ENCODE peak calls at places on chromosomes 2 and 18, in seven cellular contexts. V, P, Q, M, R, F and B are unnamed samples. For H3K36me3, the result is how much of the 10 kb centered on the place peaks cover.

GRCh38 chr2:157182834-157183396 is 74.6 kb upstream of the GALNT5 start:
- DNase-seq in P (no peak), M (no peak), V (no peak), F (peak), Q (peak), R (no peak), B (no peak)

GRCh38 chr2:64259301-64259700 is 115.1 kb upstream of the PELI1 start:
- DNase-seq in M (no peak), F (no peak), V (no peak), P (no peak), R (no peak), Q (peak), B (no peak)

GRCh38 chr18:54323970-54324369 is 33.7 kb downstream of the STARD6 start:
- DNase-seq in M (no peak), R (no peak), F (no peak), Q (no peak), V (no peak), P (no peak), B (no peak)

GRCh38 chr2:240293126-240293864 is 142.2 kb upstream of the GPC1 start:
- DNase-seq in M (no peak), R (no peak), Q (peak), P (peak), V (no peak), F (no peak), B (no peak)

GRCh38 chr18:37548679-37549289 is 16.8 kb downstream of the CELF4 start:
- DNase-seq in V (no peak), R (no peak), P (no peak), F (no peak), M (no peak), Q (no peak), B (no peak)

GRCh38 chr18:56709463-56709862 is 58.3 kb downstream of the WDR7 start:
- DNase-seq in R (peak), P (no peak), F (peak), M (peak), Q (peak), V (no peak), B (no peak)

GRCh38 chr2:75560768-75561565 is at the start of gene EVA1A:
- DNase-seq in R (peak), M (peak), V (no peak), F (peak), Q (peak), P (peak), B (peak)

GRCh38 chr2:174051741-174052638 is 86.8 kb upstream of the SP3 start:
- DNase-seq in V (no peak), R (peak), P (no peak), Q (peak), M (peak), F (peak), B (no peak)

GRCh38 chr18:13222371-13223281 is 4.1 kb downstream of the LDLRAD4 start:
- DNase-seq in R (peak), V (peak), Q (peak), F (peak), P (no peak), M (no peak), B (no peak)

GRCh38 chr2:42281682-42282081 is 79.3 kb downstream of the COX7A2L start:
- DNase-seq in V (no peak), P (no peak), M (no peak), F (no peak), R (no peak), Q (no peak), B (no peak)

GRCh38 chr2:39419282-39420223 is 17.5 kb downstream of the MAP4K3 start:
- DNase-seq in P (no peak), R (no peak), Q (peak), V (no peak), M (no peak), F (peak), B (no peak)
- H3K4me3 ChIP-seq in P (no peak), R (no peak), Q (no peak), V (peak), M (no peak), F (peak), B (no peak)

DNA sequence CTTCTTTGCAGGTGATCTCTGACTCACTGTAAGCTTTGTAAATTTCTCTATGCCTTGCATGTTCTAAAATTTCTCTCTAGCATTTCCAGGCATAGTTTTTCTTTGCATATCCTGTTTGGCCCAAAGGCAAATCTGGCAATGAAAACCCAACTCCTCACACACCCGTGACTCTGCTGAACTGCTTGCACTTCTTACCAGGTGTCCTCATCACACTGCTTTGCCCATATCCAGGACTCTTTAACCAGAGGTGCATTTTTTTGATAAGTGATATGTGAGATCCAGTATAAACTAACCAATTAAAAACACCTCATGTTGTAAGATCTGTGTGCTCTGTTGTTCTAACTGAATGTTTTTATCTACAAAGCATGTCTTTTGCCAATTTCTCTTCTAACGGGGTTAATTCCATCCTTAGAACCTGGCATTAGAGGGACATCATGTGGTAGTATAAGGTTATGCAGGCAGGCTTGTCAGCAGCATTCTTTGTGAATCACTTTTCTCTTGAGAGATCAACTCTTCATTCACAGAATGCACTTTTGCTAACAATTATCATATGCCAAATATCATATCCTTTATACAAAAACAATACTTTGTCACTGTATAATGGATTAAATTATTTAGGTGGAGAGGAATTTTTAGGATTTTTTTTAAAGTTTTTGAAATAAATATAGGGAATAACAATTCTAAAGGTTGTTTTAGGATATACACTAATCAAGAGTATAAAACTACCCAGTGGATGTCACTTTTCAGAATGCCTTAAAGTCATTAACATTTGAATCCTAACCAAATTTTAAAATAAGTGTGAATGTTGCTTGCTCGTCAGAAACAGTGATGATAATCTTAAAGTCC is 20.8 kb upstream of the TMX3 start:
- DNase-seq in F (peak), P (no peak), V (no peak), R (peak), M (peak), Q (peak), B (no peak)
- TF ChIP-seq CTCF in F (peak), P (peak), V (peak), R (peak), M (peak), Q (peak), B (peak)

DNA sequence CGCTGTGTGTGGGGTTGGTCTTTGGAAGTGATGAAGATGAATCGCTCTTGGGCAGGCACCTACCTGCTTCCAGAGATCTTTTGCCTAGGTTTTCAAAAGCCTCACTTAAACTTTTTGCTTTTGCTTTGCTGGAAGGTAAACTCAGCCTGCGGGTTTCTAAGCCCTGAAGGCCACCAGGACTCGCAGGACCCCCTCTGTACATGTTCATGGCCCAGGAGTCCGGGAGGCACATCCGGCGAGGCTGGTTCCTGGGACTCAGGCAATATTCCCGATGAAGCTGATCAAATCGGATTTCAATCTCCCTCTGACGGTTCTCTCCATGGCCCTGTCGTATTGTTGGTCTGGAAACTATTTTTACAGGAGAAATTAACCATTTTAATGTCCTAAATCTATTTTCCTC is 13.2 kb downstream of the HJURP start:
- DNase-seq in F (no peak), R (no peak), M (no peak), Q (no peak), V (no peak), P (no peak), B (no peak)
- H3K36me3 ChIP-seq in F (under half), R (under half), M (half or more), Q (under half), V (under half), P (under half), B (half or more)

DNA sequence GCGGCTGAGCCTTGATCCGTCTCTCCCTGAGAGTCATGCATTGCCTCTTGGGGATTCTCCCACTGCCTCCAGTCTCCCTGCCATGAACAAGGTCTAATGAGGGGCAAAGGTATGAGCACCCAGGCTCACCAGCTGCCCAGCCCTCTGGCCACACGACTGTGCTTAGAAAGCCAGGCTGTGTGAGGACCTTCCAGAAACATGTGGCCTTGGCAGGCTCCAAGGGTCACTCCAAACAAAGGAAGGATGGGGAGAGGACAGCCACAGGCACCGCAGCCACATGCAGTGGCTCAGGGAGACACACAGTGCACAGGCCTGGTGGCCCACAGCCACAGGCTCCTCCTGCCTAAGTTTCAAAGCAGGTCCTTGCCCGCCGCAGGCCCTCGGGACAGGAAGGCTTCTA is 35.8 kb downstream of the TGFA start:
- DNase-seq in R (no peak), P (no peak), Q (no peak), M (no peak), F (no peak), V (no peak), B (no peak)
- H3K4me3 ChIP-seq in R (no peak), P (no peak), Q (no peak), M (no peak), F (no peak), V (no peak), B (no peak)

GRCh38 chr2:217497850-217498377 is 504.9 kb downstream of the TNS1 start:
- DNase-seq in P (no peak), V (no peak), F (no peak), R (no peak), M (no peak), Q (no peak), B (no peak)

GRCh38 chr2:217505303-217505702 is 497.5 kb downstream of the TNS1 start:
- DNase-seq in R (no peak), Q (no peak), P (no peak), F (no peak), M (no peak), V (no peak), B (no peak)

DNA sequence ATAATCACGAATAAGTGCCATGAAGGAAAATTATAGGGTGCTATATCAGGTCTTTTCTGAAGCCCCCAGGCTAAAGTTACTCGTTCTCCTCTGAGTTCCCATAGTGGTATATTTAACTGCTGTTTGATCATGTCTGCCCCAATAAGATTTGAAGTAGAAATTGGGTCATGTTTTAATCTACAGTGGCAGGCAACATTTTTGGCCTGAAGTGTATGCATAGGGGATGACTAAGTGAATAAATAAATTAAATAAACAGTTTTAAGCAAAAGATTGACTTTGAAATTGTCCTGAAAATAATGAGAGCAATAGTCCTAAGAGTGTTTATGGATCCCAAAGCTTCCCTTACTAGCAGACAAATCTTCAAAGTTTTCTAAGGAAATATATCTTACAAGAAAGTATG is 500.9 kb downstream of the TNS1 start:
- DNase-seq in P (no peak), Q (no peak), F (no peak), M (no peak), V (no peak), R (no peak), B (no peak)
- TF ChIP-seq CTCF in P (no peak), Q (no peak), F (no peak), M (no peak), V (no peak), R (no peak), B (no peak)

DNA sequence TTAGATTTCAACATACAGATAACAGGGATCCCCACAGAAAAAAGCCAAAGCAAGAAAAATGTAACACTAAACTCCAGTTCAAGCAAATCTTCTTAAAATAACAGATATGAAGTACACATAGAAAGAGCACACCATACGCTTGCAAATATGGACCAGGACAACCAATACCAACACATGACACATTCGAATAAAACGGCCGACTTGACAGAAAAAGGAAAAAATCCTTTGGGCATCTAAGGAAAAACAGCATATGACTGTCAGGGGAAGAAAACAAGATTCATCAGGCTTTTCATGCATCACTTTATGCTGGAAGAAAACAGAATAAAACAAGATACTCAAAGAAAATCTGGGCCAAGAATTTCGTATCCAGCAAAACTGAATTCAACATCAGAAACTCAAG is 16.0 kb downstream of the RNASEH1 start:
- DNase-seq in P (no peak), Q (no peak), V (no peak), M (no peak), F (no peak), R (no peak), B (no peak)
- H3K36me3 ChIP-seq in P (under half), Q (under half), V (half or more), M (under half), F (under half), R (under half), B (half or more)

GRCh38 chr2:229269146-229269545 is 1.9 kb downstream of the PID1 start:
- DNase-seq in V (no peak), P (no peak), M (no peak), F (no peak), R (no peak), Q (no peak), B (no peak)
- H3K4me3 ChIP-seq in V (peak), P (no peak), M (no peak), F (no peak), R (no peak), Q (peak), B (no peak)

GRCh38 chr2:217890445-217890844 is 112.3 kb downstream of the TNS1 start:
- DNase-seq in F (peak), R (peak), P (no peak), V (peak), M (no peak), Q (peak), B (peak)
- TF ChIP-seq CTCF in F (peak), R (peak), P (no peak), V (peak), M (peak), Q (peak), B (peak)

GRCh38 chr2:2392332-2392731 is 61.3 kb upstream of the MYT1L start:
- DNase-seq in M (no peak), F (no peak), P (no peak), R (no peak), Q (no peak), V (no peak), B (no peak)
- H3K36me3 ChIP-seq in M (under half), F (under half), P (under half), R (under half), Q (under half), V (under half), B (under half)

DNA sequence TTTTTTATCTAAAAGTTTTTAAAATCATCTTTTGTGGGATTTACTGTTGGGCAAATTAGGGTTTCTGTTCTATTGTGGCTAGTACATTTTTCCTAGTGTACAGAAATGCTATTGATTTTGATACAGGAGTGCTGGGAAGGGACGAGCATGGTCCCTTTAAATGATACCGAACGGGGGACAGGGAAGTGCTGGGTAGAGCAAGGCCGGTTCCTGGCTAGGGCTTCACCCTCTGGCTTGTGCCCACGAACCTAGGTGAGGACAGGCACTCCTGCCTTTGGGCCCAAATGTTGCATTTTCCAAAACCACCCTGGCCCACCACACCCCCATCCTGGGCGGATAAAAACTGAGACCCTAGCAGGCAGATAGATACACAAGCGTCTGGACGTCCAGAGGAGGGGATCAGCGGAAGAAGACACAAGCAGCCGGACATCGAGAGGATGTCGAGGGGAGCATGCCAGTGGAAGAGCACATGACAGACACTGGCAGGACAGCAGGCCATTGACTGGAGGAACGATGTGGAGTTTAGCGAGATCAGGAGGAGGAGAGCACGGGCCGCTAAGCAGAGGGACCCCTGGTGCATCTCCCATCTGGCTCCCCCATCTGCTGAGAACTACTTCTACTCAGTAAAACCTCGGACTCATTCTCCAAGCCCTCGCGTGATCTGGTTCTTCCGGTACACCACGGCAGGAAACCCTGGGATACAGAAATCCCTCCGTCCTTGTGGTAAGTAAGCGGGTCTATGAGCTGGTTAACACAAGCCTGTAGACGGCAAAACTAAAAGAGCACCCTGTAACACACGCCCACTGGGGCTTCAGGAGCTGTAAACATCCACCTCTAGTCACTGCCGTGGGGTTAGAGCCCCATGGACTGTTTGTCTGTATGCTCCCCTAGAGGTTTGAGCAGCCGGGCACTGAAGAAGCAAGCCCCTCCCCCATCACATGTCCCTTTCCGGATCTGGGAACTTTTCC is 13.5 kb upstream of the CALCRL start:
- DNase-seq in P (peak), V (no peak), M (peak), F (no peak), Q (peak), R (peak), B (no peak)
- H3K4me3 ChIP-seq in P (peak), V (no peak), M (peak), F (no peak), Q (peak), R (peak), B (no peak)